ENCODE peak calls at places on chromosome 5, in five cellular contexts. One of them, this sample, is unnamed. For H3K36me3, the result is how much of the 10 kb centered on the place peaks cover.

GRCh38 chr5:122805481-122805880 is 30.6 kb downstream of the SNX2 start:
- DNase-seq in upper lobe of left lung: no peak
- DNase-seq in BE2C: no peak
- DNase-seq in mammary epithelial cell: peak
- DNase-seq in neural progenitor cell: no peak
- DNase-seq in this sample: no peak

GRCh38 chr5:135034186-135034962 is at the start of gene PITX1:
- DNase-seq in upper lobe of left lung: no peak
- DNase-seq in BE2C: peak
- DNase-seq in mammary epithelial cell: peak
- DNase-seq in neural progenitor cell: peak
- DNase-seq in this sample: peak

GRCh38 chr5:1009359-1010180 is 968 bp downstream of the NKD2 start:
- DNase-seq in upper lobe of left lung: peak
- DNase-seq in BE2C: no peak
- DNase-seq in mammary epithelial cell: no peak
- DNase-seq in neural progenitor cell: peak
- DNase-seq in this sample: peak

GRCh38 chr5:62536783-62537182 is 41.8 kb upstream of the LRRC70 start:
- DNase-seq in upper lobe of left lung: no peak
- DNase-seq in BE2C: no peak
- DNase-seq in mammary epithelial cell: no peak
- DNase-seq in neural progenitor cell: no peak
- DNase-seq in this sample: no peak

GRCh38 chr5:83751201-83751600 is 30.5 kb upstream of the HAPLN1 start:
- DNase-seq in upper lobe of left lung: no peak
- DNase-seq in BE2C: no peak
- DNase-seq in mammary epithelial cell: no peak
- DNase-seq in neural progenitor cell: no peak
- DNase-seq in this sample: no peak

GRCh38 chr5:60686164-60686563 is 13.8 kb downstream of the DEPDC1B start:
- DNase-seq in upper lobe of left lung: no peak
- DNase-seq in BE2C: no peak
- DNase-seq in mammary epithelial cell: no peak
- DNase-seq in neural progenitor cell: no peak
- DNase-seq in this sample: no peak

GRCh38 chr5:138573949-138574670 is 1.1 kb downstream of the HSPA9 start:
- DNase-seq in upper lobe of left lung: no peak
- DNase-seq in BE2C: no peak
- DNase-seq in mammary epithelial cell: peak
- DNase-seq in neural progenitor cell: no peak
- DNase-seq in this sample: no peak

GRCh38 chr5:83562817-83563557 is 91.4 kb downstream of the VCAN start:
- DNase-seq in upper lobe of left lung: no peak
- DNase-seq in BE2C: no peak
- DNase-seq in mammary epithelial cell: no peak
- DNase-seq in neural progenitor cell: peak
- DNase-seq in this sample: no peak

GRCh38 chr5:152116926-152117325 is 192.3 kb upstream of the GLRA1 start:
- DNase-seq in upper lobe of left lung: no peak
- DNase-seq in BE2C: no peak
- DNase-seq in mammary epithelial cell: no peak
- DNase-seq in neural progenitor cell: no peak
- DNase-seq in this sample: no peak

GRCh38 chr5:13331585-13331984 is 612.9 kb downstream of the DNAH5 start:
- DNase-seq in upper lobe of left lung: no peak
- DNase-seq in BE2C: no peak
- DNase-seq in mammary epithelial cell: no peak
- DNase-seq in neural progenitor cell: no peak
- DNase-seq in this sample: no peak

GRCh38 chr5:123454236-123454911 is 31.2 kb upstream of the CEP120 start:
- DNase-seq in upper lobe of left lung: no peak
- DNase-seq in BE2C: no peak
- DNase-seq in mammary epithelial cell: peak
- DNase-seq in neural progenitor cell: no peak
- DNase-seq in this sample: no peak

GRCh38 chr5:37197340-37198050 is 51.7 kb downstream of the CPLANE1 start:
- DNase-seq in upper lobe of left lung: no peak
- DNase-seq in BE2C: no peak
- DNase-seq in mammary epithelial cell: no peak
- DNase-seq in neural progenitor cell: no peak
- DNase-seq in this sample: no peak
- H3K36me3 ChIP-seq in upper lobe of left lung: under half
- H3K36me3 ChIP-seq in BE2C: under half
- H3K36me3 ChIP-seq in mammary epithelial cell: under half
- H3K36me3 ChIP-seq in neural progenitor cell: under half
- H3K36me3 ChIP-seq in this sample: under half

DNA sequence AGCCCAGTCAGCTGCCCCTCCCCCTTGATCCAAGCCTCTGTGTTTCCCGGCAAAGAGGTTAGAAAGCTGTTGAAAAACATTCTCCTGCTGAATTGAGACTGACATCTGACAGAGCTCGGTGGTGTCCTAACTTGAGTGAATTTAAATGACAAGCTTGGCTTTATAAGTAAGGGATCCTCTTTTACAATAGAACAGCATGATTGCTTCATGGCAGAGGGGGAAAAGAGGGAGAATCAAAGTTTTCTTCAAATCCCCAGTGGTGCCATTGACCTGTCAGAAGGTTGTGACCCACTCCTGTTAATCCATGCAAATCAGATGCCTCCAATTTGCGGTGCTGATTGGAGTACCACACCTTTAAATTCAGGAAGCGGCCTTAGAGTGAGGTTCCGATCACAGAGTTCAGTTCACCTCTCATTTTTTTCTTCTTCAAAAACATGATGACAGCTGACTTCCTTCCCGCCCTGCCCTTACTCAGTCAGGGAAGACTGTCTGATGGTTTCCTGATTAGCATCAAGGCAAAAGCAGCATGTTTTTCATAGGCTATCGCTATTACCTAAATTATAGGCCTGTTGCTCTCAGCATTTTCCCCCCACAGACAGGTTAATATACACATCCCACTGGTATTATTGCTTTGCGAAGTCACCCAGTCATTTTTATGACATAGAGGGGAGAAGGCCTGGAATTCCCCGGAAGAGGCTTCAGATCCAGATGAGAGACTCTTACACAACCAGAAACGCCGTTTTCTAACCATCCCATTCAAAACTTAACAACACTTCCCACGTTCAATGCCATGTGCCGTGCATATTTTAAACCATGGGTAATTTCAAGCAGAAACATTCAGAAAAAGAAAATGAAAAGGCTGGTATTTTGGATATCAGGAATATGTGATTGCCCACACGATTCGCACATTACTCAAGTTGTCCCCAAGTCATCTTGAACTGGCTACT is 141.4 kb downstream of the EBF1 start:
- DNase-seq in upper lobe of left lung: no peak
- DNase-seq in BE2C: peak
- DNase-seq in mammary epithelial cell: no peak
- DNase-seq in neural progenitor cell: peak
- DNase-seq in this sample: no peak
- H3K4me3 ChIP-seq in upper lobe of left lung: no peak
- H3K4me3 ChIP-seq in BE2C: peak
- H3K4me3 ChIP-seq in mammary epithelial cell: no peak
- H3K4me3 ChIP-seq in neural progenitor cell: peak
- H3K4me3 ChIP-seq in this sample: no peak

GRCh38 chr5:31516802-31517201 is 15.1 kb downstream of the DROSHA start:
- DNase-seq in upper lobe of left lung: no peak
- DNase-seq in BE2C: no peak
- DNase-seq in mammary epithelial cell: no peak
- DNase-seq in neural progenitor cell: no peak
- DNase-seq in this sample: no peak

GRCh38 chr5:31511305-31511704 is 20.6 kb downstream of the DROSHA start:
- DNase-seq in upper lobe of left lung: no peak
- DNase-seq in BE2C: no peak
- DNase-seq in mammary epithelial cell: no peak
- DNase-seq in neural progenitor cell: no peak
- DNase-seq in this sample: no peak
- H3K36me3 ChIP-seq in upper lobe of left lung: half or more
- H3K36me3 ChIP-seq in BE2C: half or more
- H3K36me3 ChIP-seq in mammary epithelial cell: under half
- H3K36me3 ChIP-seq in neural progenitor cell: under half
- H3K36me3 ChIP-seq in this sample: half or more

GRCh38 chr5:102796014-102796413 is 40.9 kb downstream of the PAM start:
- DNase-seq in upper lobe of left lung: no peak
- DNase-seq in BE2C: no peak
- DNase-seq in mammary epithelial cell: no peak
- DNase-seq in neural progenitor cell: no peak
- DNase-seq in this sample: no peak
- H3K4me3 ChIP-seq in upper lobe of left lung: no peak
- H3K4me3 ChIP-seq in BE2C: no peak
- H3K4me3 ChIP-seq in mammary epithelial cell: no peak
- H3K4me3 ChIP-seq in neural progenitor cell: no peak
- H3K4me3 ChIP-seq in this sample: no peak